ENCODE peak calls at places on chromosomes 13 and 19, in six cellular contexts. S is thyroid gland, M is K562, C is mucosa of descending colon, Y is testis, W is cardiac muscle cell. L is an unnamed sample. For H3K36me3, the result is how much of the 10 kb centered on the place peaks cover.

GRCh38 chr19:49114630-49115363 is 627 bp downstream of the LIN7B start:
- DNase-seq in S (peak), M (peak), C (peak), Y (peak), W (peak), L (peak)

GRCh38 chr19:55637534-55637933 is 3.3 kb upstream of the ZNF580 start:
- DNase-seq in S (no peak), M (no peak), C (peak), Y (no peak), W (no peak), L (no peak)

GRCh38 chr19:38035515-38036495 is 128.8 kb downstream of the SIPA1L3 start:
- DNase-seq in S (peak), M (no peak), C (no peak), Y (no peak), W (no peak), L (peak)

GRCh38 chr19:2352121-2352520 is 7.9 kb upstream of the TMPRSS9 start:
- DNase-seq in S (no peak), M (no peak), C (no peak), Y (no peak), W (no peak), L (no peak)

GRCh38 chr13:24012648-24013047 is 115.3 kb upstream of the C1QTNF9B start:
- DNase-seq in S (no peak), M (no peak), C (no peak), Y (no peak), W (no peak), L (no peak)

GRCh38 chr13:112254061-112254818 is 121.9 kb upstream of the SPACA7 start:
- DNase-seq in S (no peak), M (no peak), C (no peak), Y (no peak), W (no peak), L (no peak)

GRCh38 chr13:110574161-110574560 is 12.6 kb upstream of the RAB20 start:
- DNase-seq in S (no peak), M (no peak), C (no peak), Y (peak), W (peak), L (no peak)

GRCh38 chr13:92316030-92316429 is 910.6 kb upstream of the GPC6 start:
- DNase-seq in S (no peak), M (no peak), C (no peak), Y (no peak), W (no peak), L (no peak)

GRCh38 chr13:27370305-27370853 is 54.0 kb upstream of the GTF3A start:
- DNase-seq in S (no peak), M (no peak), C (no peak), Y (no peak), W (no peak), L (no peak)

GRCh38 chr19:35724560-35724959 is 6.8 kb downstream of the KMT2B start:
- DNase-seq in S (no peak), M (no peak), C (no peak), Y (no peak), W (no peak), L (no peak)

GRCh38 chr19:47348819-47349795 is at the start of gene DHX34:
- DNase-seq in S (peak), M (peak), C (peak), Y (peak), W (peak), L (peak)

GRCh38 chr19:6811906-6812305 is 39.4 kb downstream of the VAV1 start:
- DNase-seq in S (no peak), M (peak), C (no peak), Y (peak), W (no peak), L (peak)

GRCh38 chr19:30107351-30107750 is 165.3 kb downstream of the URI1 start:
- DNase-seq in S (no peak), M (no peak), C (no peak), Y (no peak), W (no peak), L (no peak)

GRCh38 chr13:50387124-50387581 is 371.9 kb downstream of the KCNRG start:
- DNase-seq in S (peak), M (peak), C (peak), Y (peak), W (peak), L (peak)

GRCh38 chr13:48317511-48317981 is 14.0 kb downstream of the RB1 start:
- DNase-seq in S (no peak), M (no peak), C (no peak), Y (no peak), W (no peak), L (no peak)

GRCh38 chr19:40798997-40799557 is at the start of gene EGLN2:
- DNase-seq in S (no peak), M (peak), C (no peak), Y (no peak), W (no peak), L (no peak)

GRCh38 chr19:40801449-40802299 is 2.7 kb downstream of the EGLN2 start:
- DNase-seq in S (peak), M (no peak), C (no peak), Y (no peak), W (peak), L (no peak)

GRCh38 chr19:40799558-40800338 is 757 bp downstream of the EGLN2 start:
- DNase-seq in S (peak), M (no peak), C (peak), Y (no peak), W (peak), L (no peak)

GRCh38 chr19:40800997-40801377 is 2.0 kb downstream of the EGLN2 start:
- DNase-seq in S (no peak), M (no peak), C (no peak), Y (no peak), W (no peak), L (no peak)

DNA sequence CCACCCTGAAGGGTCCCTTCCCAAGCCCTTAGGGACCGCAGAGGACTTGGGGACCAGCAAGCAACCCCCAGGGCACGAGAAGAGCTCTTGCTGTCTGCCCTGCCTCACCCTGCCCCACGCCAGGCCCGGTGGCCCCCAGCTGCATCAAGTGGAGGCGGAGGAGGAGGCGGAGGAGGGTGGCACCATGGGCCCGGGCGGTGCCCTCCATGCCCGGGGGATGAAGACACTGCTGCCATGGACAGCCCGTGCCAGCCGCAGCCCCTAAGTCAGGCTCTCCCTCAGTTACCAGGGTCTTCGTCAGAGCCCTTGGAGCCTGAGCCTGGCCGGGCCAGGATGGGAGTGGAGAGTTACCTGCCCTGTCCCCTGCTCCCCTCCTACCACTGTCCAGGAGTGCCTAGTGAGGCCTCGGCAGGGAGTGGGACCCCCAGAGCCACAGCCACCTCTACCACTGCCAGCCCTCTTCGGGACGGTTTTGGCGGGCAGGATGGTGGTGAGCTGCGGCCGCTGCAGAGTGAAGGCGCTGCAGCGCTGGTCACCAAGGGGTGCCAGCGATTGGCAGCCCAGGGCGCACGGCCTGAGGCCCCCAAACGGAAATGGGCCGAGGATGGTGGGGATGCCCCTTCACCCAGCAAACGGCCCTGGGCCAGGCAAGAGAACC is 1.5 kb downstream of the EGLN2 start:
- DNase-seq in S (no peak), M (no peak), C (peak), Y (peak), W (no peak), L (no peak)
- H3K36me3 ChIP-seq in S (under half), M (half or more), C (under half), Y (under half), W (under half), L (half or more)

GRCh38 chr19:10918359-10918758 is 10.1 kb downstream of the YIPF2 start:
- DNase-seq in S (no peak), M (no peak), C (no peak), Y (no peak), W (no peak), L (peak)
- TF ChIP-seq CTCF in S (no peak), M (no peak), C (no peak), Y (no peak), W (no peak), L (no peak)

GRCh38 chr19:10681658-10682057 is 19.6 kb upstream of the QTRT1 start:
- DNase-seq in S (no peak), M (no peak), C (no peak), Y (no peak), W (no peak), L (no peak)
- H3K36me3 ChIP-seq in S (half or more), M (half or more), C (under half), Y (under half), W (half or more), L (half or more)

GRCh38 chr13:25905411-25906010 is 146.3 kb downstream of the SHISA2 start:
- DNase-seq in S (peak), M (no peak), C (no peak), Y (no peak), W (no peak), L (no peak)

GRCh38 chr13:25906211-25906661 is 145.6 kb downstream of the SHISA2 start:
- DNase-seq in S (no peak), M (no peak), C (no peak), Y (no peak), W (no peak), L (no peak)

GRCh38 chr13:25902946-25903345 is 148.9 kb downstream of the SHISA2 start:
- DNase-seq in S (peak), M (no peak), C (no peak), Y (no peak), W (no peak), L (no peak)

GRCh38 chr13:25901460-25902376 is 150.1 kb downstream of the SHISA2 start:
- DNase-seq in S (no peak), M (no peak), C (no peak), Y (no peak), W (no peak), L (no peak)

GRCh38 chr13:25904830-25905229 is 147.0 kb downstream of the SHISA2 start:
- DNase-seq in S (no peak), M (no peak), C (no peak), Y (no peak), W (no peak), L (no peak)
- TF ChIP-seq CTCF in S (no peak), M (no peak), C (no peak), Y (no peak), W (no peak), L (no peak)

GRCh38 chr19:43752287-43752875 is 2.4 kb downstream of the SMG9 start:
- DNase-seq in S (no peak), M (no peak), C (no peak), Y (no peak), W (no peak), L (no peak)
- H3K36me3 ChIP-seq in S (under half), M (half or more), C (under half), Y (under half), W (under half), L (half or more)

GRCh38 chr13:114339779-114340534 is 25.7 kb downstream of the CHAMP1 start:
- DNase-seq in S (peak), M (no peak), C (no peak), Y (peak), W (no peak), L (peak)
- TF ChIP-seq CTCF in S (peak), M (peak), C (peak), Y (peak), W (peak), L (peak)

GRCh38 chr19:18863843-18864362 is 32.1 kb downstream of the CERS1 start:
- DNase-seq in S (no peak), M (no peak), C (no peak), Y (no peak), W (no peak), L (no peak)
- H3K36me3 ChIP-seq in S (half or more), M (half or more), C (under half), Y (under half), W (half or more), L (half or more)

DNA sequence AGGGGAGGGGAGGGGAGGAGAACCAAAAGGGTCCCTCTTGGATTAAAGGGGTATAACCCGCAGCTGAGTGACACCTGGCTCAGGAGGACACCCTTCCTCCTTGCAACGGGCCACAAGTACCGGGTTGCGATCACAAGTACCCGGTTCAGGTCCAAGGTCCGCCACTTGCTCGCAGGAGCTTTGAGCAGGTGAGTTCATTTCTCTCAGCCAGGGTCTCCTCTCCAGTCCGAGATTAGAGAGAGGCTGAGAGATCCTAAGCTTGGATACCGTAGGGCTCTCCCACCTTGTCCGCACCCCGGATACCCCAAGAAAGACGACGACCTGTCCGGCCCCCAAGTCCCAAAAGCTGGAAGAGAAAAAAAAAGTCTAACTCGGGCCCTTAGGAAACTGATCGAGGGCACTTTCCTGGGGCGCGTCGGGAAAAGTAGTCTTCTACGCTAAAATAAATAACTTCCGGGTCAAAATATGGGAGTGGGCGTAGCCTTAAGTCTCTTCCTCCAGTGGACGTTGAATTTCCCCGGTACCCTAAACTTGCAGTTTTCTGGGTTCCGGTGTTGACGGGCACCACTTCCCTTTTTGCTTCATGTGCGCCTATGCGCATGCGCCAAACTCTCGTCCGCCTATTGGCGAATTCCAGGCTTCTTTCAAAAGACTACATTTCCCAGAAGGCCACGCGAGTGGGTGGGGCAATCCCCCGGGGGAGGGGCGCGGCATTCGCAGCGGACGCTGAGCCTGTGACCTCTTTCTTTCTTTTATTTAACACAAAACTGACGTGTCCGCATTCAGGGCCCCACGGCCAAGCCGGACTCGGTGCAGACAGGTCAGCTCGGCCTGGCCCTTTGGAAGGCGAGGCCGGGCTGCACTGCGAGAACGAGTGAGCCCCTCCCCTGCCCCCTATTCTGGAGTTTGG is 4.4 kb downstream of the C19orf67 start:
- DNase-seq in S (peak), M (peak), C (peak), Y (peak), W (peak), L (peak)
- TF ChIP-seq CTCF in S (peak), M (no peak), C (no peak), Y (no peak), W (no peak), L (no peak)

GRCh38 chr19:57611113-57611512 is 2.9 kb upstream of the ZNF134 start:
- DNase-seq in S (no peak), M (no peak), C (no peak), Y (no peak), W (peak), L (no peak)
- H3K36me3 ChIP-seq in S (under half), M (under half), C (under half), Y (under half), W (under half), L (under half)

L was measured in WERI-Rb-1.